ENCODE peak calls at places on chromosome 17, in five cellular contexts. K is foreskin fibroblast, J is ovary, T is transverse colon, N is HFF-Myc. C is an unnamed sample.
A peak's percentile ranks its signal among the peaks of the same experiment; 100 is the strongest.

GRCh38 chr17:67042104-67042899 is 2.1 kb upstream of the CACNG1 start:
- DNase-seq in N (no peak), J (no peak), T (no peak), K (no peak), C (no peak)

GRCh38 chr17:37447641-37448040 is 41.0 kb downstream of the TADA2A start:
- DNase-seq in J (no peak), N (no peak), T (no peak), K (peak; percentile 62), C (no peak)

GRCh38 chr17:62648247-62648953 is 20.9 kb downstream of the MRC2 start:
- DNase-seq in J (no peak), N (no peak), T (no peak), K (peak; percentile 43), C (no peak)

GRCh38 chr17:81648013-81648706 is 8.2 kb downstream of the PDE6G start:
- DNase-seq in N (no peak), T (no peak), K (no peak), J (no peak), C (no peak)

GRCh38 chr17:57370051-57370581 is 113.8 kb downstream of the MSI2 start:
- DNase-seq in T (no peak), N (no peak), J (no peak), K (peak; percentile 62), C (no peak)

GRCh38 chr17:1168537-1169234 is 11.1 kb downstream of the ABR start:
- DNase-seq in K (no peak), J (no peak), T (no peak), N (no peak), C (no peak)

GRCh38 chr17:2517539-2517938 is 5.9 kb upstream of the METTL16 start:
- DNase-seq in J (no peak), N (no peak), K (no peak), T (no peak), C (no peak)

GRCh38 chr17:67461876-67462275 is 84.8 kb downstream of the PITPNC1 start:
- DNase-seq in T (no peak), K (no peak), J (no peak), N (no peak), C (no peak)

GRCh38 chr17:56173958-56174357 is 20.7 kb downstream of the ANKFN1 start:
- DNase-seq in T (no peak), N (no peak), K (no peak), J (no peak), C (no peak)

GRCh38 chr17:52143536-52143935 is 15.0 kb downstream of the CA10 start:
- DNase-seq in J (no peak), K (no peak), T (no peak), N (no peak), C (no peak)

GRCh38 chr17:80187493-80187892 is 17.7 kb downstream of the CARD14 start:
- DNase-seq in K (no peak), T (peak; percentile 74), J (peak; percentile 47), N (no peak), C (peak; percentile 58)

GRCh38 chr17:37218849-37219248 is 156.9 kb upstream of the C17orf78 start:
- DNase-seq in J (no peak), T (no peak), K (no peak), N (no peak), C (no peak)

GRCh38 chr17:81869221-81870154 is 1.6 kb downstream of the ARHGDIA start:
- DNase-seq in K (peak; percentile 64), T (peak; percentile 42), N (no peak), J (peak; percentile 73), C (peak; percentile 47)

GRCh38 chr17:83145831-83146230 is 66.4 kb downstream of the METRNL start:
- DNase-seq in T (no peak), N (no peak), K (no peak), J (no peak), C (peak; percentile 7)

GRCh38 chr17:67518881-67519280 is 141.8 kb downstream of the PITPNC1 start:
- DNase-seq in T (no peak), J (no peak), K (peak; percentile 77), N (no peak), C (no peak)

GRCh38 chr17:37570527-37571093 is 38.6 kb downstream of the SYNRG start:
- DNase-seq in N (peak; percentile 21), T (peak; percentile 57), K (peak; percentile 69), J (no peak), C (peak; percentile 52)

GRCh38 chr17:2975469-2975958 is 87.9 kb downstream of the OR1D5 start:
- DNase-seq in N (no peak), T (peak; percentile 40), J (peak; percentile 63), K (no peak), C (peak; percentile 52)

GRCh38 chr17:28227278-28228108 is 91.5 kb upstream of the TMEM97 start:
- DNase-seq in T (peak; percentile 81), N (no peak), K (peak; percentile 60), J (peak; percentile 74), C (peak; percentile 95)

GRCh38 chr17:28225872-28226271 is 93.1 kb upstream of the TMEM97 start:
- DNase-seq in N (no peak), T (no peak), K (no peak), J (no peak), C (peak; percentile 35)

GRCh38 chr17:28228109-28228840 is 90.7 kb upstream of the TMEM97 start:
- DNase-seq in N (no peak), J (no peak), K (no peak), T (no peak), C (peak; percentile 16)

GRCh38 chr17:28225271-28225670 is 93.7 kb upstream of the TMEM97 start:
- DNase-seq in K (peak; percentile 34), N (no peak), T (no peak), J (no peak), C (peak; percentile 13)

GRCh38 chr17:28226563-28226962 is 92.4 kb upstream of the TMEM97 start:
- DNase-seq in N (no peak), K (no peak), T (no peak), J (no peak), C (peak; percentile 37)
- H3K4me3 ChIP-seq in N (no peak overlapping the region), K (no peak overlapping the region), T (no peak overlapping the region), J (no peak overlapping the region), C (peak overlapping the region; percentile 33)

GRCh38 chr17:32211671-32212070 is 54.0 kb upstream of the RHBDL3 start:
- DNase-seq in N (no peak), T (no peak), J (no peak), K (no peak), C (no peak)
- TF ChIP-seq CTCF in N (no peak), T (no peak), J (no peak), K (no peak), C (no peak)

DNA sequence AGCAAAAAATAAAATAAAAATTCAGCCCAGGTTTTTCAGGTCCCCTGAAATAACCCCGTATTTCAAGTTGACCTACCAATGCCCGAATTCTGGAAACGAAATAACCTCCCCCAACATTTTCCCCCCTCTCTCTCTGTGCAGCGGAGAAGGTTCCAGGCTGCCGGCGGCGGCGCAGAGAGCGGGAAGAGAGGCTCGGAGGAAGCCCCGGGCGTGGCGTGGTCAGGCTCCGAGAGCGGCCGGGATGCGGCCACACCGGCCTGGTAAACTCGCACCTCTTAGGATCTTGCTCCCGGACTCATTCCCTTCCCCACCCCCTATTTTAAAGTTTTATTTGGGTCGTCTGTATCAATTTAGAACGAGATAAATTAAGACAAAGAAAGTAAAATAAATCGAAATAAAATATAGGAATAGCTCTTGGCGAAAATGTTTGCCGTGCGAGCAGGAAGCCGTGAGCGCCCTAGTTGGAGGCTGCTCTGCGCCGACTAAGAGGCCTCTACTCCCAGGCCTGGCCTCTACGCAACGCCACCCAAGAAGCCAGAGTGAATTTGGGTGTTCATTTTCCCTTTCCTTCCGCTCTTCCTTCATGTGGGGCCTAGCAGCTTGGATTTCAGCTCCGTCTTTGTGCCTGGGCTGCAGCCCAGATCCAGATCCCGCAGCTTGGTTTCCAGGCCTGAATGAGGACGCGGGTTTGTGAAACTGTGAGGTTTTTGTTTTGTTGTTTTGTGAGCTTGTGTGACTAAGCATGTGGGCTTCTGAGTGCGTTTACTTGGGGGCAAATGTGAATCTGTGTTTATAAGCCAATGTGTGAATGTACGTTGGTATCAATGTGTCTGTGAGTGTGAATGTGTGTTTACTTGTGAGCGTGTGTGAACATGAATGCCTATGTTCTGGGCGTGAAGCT is 1.5 kb upstream of the HOXB6 start:
- DNase-seq in N (no peak), J (no peak), K (no peak), T (no peak), C (no peak)
- H3K4me3 ChIP-seq in N (no peak overlapping the region), J (no peak overlapping the region), K (no peak overlapping the region), T (no peak overlapping the region), C (no peak overlapping the region)

DNA sequence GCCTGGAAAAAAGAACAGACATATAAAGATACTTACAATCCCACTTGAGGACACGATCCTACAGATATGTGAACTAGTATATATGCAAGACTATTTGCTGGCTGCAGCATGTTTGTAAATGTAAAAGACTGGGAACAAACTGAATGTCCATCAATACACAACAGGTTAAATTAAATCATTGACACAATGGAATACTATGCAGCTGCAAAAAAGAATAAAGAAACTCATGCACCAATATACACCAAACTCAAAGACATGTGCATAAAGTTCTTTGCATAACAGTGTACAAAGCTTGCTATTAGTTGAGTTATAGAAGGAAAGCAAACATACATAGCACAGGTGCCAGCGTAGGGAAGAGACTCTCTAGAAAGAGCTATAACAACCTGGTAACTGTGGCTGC is 61.9 kb upstream of the SREBF1 start:
- DNase-seq in T (no peak), K (no peak), N (no peak), J (no peak), C (no peak)
- TF ChIP-seq CTCF in T (no peak), K (no peak), N (no peak), J (no peak), C (no peak)

GRCh38 chr17:76713765-76714164 is 3.0 kb upstream of the MXRA7 start:
- DNase-seq in T (no peak), K (no peak), J (no peak), N (no peak), C (no peak)

GRCh38 chr17:76714336-76714735 is 3.6 kb upstream of the MXRA7 start:
- DNase-seq in K (no peak), N (no peak), T (no peak), J (no peak), C (no peak)

GRCh38 chr17:76709077-76709950 is 1.5 kb downstream of the MXRA7 start:
- DNase-seq in J (peak; percentile 82), K (peak; percentile 95), N (peak; percentile 85), T (peak; percentile 72), C (peak; percentile 94)

GRCh38 chr17:76707985-76708807 is 2.6 kb downstream of the MXRA7 start:
- DNase-seq in N (no peak), K (no peak), J (no peak), T (no peak), C (peak; percentile 67)

DNA sequence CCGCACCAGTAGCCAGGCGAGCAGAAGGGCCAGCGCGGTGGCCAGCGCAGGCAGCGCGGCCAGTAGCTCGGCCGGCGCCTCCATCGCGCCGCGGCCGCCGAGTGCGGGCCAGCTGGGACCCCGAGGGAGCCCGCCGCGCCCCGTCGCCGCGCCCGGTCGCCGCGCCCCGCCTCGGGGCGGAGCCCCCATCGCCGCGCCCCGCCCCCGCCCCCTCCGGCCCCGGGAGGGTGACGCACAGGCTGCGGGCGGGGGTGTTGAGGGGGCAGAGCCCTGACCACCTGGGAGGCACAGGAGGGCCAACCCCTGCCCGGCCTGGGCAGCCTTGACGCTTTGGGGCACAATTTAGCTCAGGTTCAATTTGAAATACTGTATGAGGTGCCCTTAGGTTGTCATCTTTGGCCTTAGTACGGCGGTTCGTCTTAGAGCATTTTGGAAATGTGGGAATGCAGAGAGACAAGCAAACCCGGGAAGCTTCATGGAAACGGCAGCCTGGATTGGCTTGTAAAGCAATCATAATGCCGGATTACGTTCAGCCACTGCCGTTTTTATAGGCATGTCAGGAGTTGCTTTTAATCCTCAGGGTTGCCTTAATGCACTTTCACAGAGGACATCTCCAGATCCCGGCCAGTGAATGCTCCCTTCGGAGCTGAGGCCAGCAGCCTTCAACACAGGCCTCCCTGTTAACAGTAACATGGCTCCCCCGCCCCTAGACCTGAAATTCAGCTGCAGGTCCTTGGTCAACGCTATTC is at the start of gene MXRA7:
- DNase-seq in N (no peak), T (peak; percentile 72), K (peak; percentile 87), J (peak; percentile 88), C (peak; percentile 78)
- H3K4me3 ChIP-seq in N (peak within 1 kb of the TSS; percentile 70), T (peak within 1 kb of the TSS; percentile 91), K (peak within 1 kb of the TSS; percentile 75), J (peak within 1 kb of the TSS; percentile 87), C (peak within 1 kb of the TSS; percentile 85)